ENCODE peak calls at places on chromosomes 6 and 20, in six cellular contexts. F is SK-N-SH, H is BE2C, A is ascending aorta, X is heart right ventricle, E is MM.1S. M is an unnamed sample. For H3K4me1, the result is how much of the 10 kb centered on the place peaks cover.

GRCh38 chr6:139821669-139822223 is 447.3 kb upstream of the CITED2 start:
- DNase-seq in F (no peak), H (no peak), A (no peak), X (no peak), E (no peak), M (no peak)

GRCh38 chr6:25035451-25036435 is 100.0 kb upstream of the RIPOR2 start:
- DNase-seq in F (no peak), H (no peak), A (no peak), X (no peak), E (no peak), M (no peak)

GRCh38 chr6:43013020-43013842 is 515 bp downstream of the MEA1 start:
- DNase-seq in F (no peak), H (no peak), A (no peak), X (no peak), E (no peak), M (no peak)

GRCh38 chr6:8904754-8905153 is 469.4 kb upstream of the SLC35B3 start:
- DNase-seq in F (peak), H (peak), A (no peak), X (no peak), E (peak), M (no peak)

GRCh38 chr20:11777861-11778570 is 139.7 kb upstream of the BTBD3 start:
- DNase-seq in F (peak), H (no peak), A (no peak), X (no peak), E (no peak), M (no peak)

GRCh38 chr6:151215999-151216398 is 23.8 kb upstream of the AKAP12 start:
- DNase-seq in F (no peak), H (no peak), A (no peak), X (no peak), E (no peak), M (no peak)

GRCh38 chr6:32973144-32973854 is 4.9 kb downstream of the BRD2 start:
- DNase-seq in F (no peak), H (peak), A (no peak), X (peak), E (peak), M (no peak)

GRCh38 chr6:105832358-105832757 is 253.8 kb upstream of the PRDM1 start:
- DNase-seq in F (no peak), H (no peak), A (no peak), X (no peak), E (no peak), M (no peak)

GRCh38 chr6:114304304-114304887 is 38.4 kb downstream of the HS3ST5 start:
- DNase-seq in F (no peak), H (no peak), A (no peak), X (no peak), E (peak), M (no peak)

GRCh38 chr6:4108561-4109093 is 26.7 kb downstream of the ECI2 start:
- DNase-seq in F (no peak), H (no peak), A (no peak), X (no peak), E (no peak), M (no peak)

GRCh38 chr6:140043357-140043756 is 668.9 kb upstream of the CITED2 start:
- DNase-seq in F (no peak), H (no peak), A (no peak), X (no peak), E (no peak), M (no peak)

GRCh38 chr6:10196090-10196489 is 218.8 kb downstream of the TFAP2A start:
- DNase-seq in F (no peak), H (no peak), A (no peak), X (no peak), E (no peak), M (no peak)

DNA sequence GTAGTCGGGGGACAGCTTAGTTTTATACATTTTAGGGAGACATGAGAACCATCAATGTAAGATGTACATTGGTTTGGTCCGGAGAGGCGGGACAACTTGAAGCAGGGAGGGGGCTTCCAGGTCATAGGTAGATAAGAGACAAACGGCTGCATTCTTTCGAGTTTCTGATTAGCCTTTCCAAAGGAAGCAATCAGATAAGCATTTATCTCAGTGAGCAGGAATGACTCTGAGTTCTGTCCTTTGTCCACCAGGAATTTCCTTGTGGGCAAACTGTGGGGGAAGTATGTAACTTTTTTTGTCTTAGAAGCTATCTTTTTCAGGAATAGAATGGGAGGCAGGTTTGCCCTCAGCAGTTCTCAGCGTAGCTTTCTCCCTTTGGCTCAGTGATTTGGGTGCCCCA is 1.4 kb downstream of the YTHDF1 start:
- DNase-seq in F (no peak), H (no peak), A (no peak), X (no peak), E (no peak), M (no peak)
- H3K4me1 ChIP-seq in F (under half), H (under half), A (under half), X (under half), E (under half), M (under half)

GRCh38 chr6:38270367-38270766 is 369.4 kb downstream of the BTBD9 start:
- DNase-seq in F (no peak), H (no peak), A (no peak), X (no peak), E (no peak), M (no peak)

GRCh38 chr6:38272222-38272621 is 367.5 kb downstream of the BTBD9 start:
- DNase-seq in F (no peak), H (no peak), A (no peak), X (no peak), E (no peak), M (no peak)

GRCh38 chr6:38271081-38271480 is 368.6 kb downstream of the BTBD9 start:
- DNase-seq in F (no peak), H (no peak), A (no peak), X (no peak), E (no peak), M (no peak)

GRCh38 chr6:38268342-38268741 is 371.4 kb downstream of the BTBD9 start:
- DNase-seq in F (no peak), H (no peak), A (no peak), X (no peak), E (no peak), M (no peak)

GRCh38 chr6:38269773-38270172 is 370.0 kb downstream of the BTBD9 start:
- DNase-seq in F (no peak), H (no peak), A (no peak), X (no peak), E (no peak), M (no peak)
- H3K4me1 ChIP-seq in F (under half), H (under half), A (under half), X (under half), E (under half), M (under half)

GRCh38 chr6:163120223-163120622 is 294.3 kb upstream of the QKI start:
- DNase-seq in F (no peak), H (no peak), A (no peak), X (no peak), E (no peak), M (no peak)
- H3K4me1 ChIP-seq in F (under half), H (under half), A (under half), X (under half), E (under half), M (under half)

GRCh38 chr20:21705466-21706344 is at the start of gene PAX1:
- DNase-seq in F (no peak), H (no peak), A (no peak), X (no peak), E (peak), M (no peak)
- H3K4me1 ChIP-seq in F (under half), H (under half), A (under half), X (under half), E (under half), M (under half)

GRCh38 chr20:44619294-44619693 is 32.2 kb downstream of the ADA start:
- DNase-seq in F (no peak), H (no peak), A (no peak), X (no peak), E (no peak), M (no peak)
- H3K4me1 ChIP-seq in F (under half), H (under half), A (under half), X (under half), E (under half), M (under half)

GRCh38 chr6:17472653-17473183 is 79.3 kb downstream of the CAP2 start:
- DNase-seq in F (peak), H (no peak), A (no peak), X (no peak), E (no peak), M (no peak)

GRCh38 chr6:17470209-17470952 is 77.0 kb downstream of the CAP2 start:
- DNase-seq in F (no peak), H (no peak), A (no peak), X (no peak), E (no peak), M (no peak)

GRCh38 chr6:17469006-17469972 is 75.9 kb downstream of the CAP2 start:
- DNase-seq in F (no peak), H (no peak), A (no peak), X (no peak), E (no peak), M (no peak)

GRCh38 chr6:17473554-17473953 is 80.2 kb downstream of the CAP2 start:
- DNase-seq in F (no peak), H (no peak), A (no peak), X (peak), E (no peak), M (no peak)

GRCh38 chr6:17470953-17471335 is 77.5 kb downstream of the CAP2 start:
- DNase-seq in F (no peak), H (no peak), A (no peak), X (no peak), E (no peak), M (no peak)
- H3K4me1 ChIP-seq in F (under half), H (under half), A (under half), X (under half), E (under half), M (under half)

GRCh38 chr6:6588924-6589696 is 590 bp downstream of the LY86 start:
- DNase-seq in F (no peak), H (no peak), A (no peak), X (peak), E (no peak), M (no peak)

GRCh38 chr6:6586671-6587526 is 1.6 kb upstream of the LY86 start:
- DNase-seq in F (no peak), H (no peak), A (no peak), X (peak), E (no peak), M (no peak)

GRCh38 chr6:6587696-6588063 is 840 bp upstream of the LY86 start:
- DNase-seq in F (no peak), H (no peak), A (no peak), X (no peak), E (peak), M (no peak)

GRCh38 chr6:6586167-6586566 is 2.4 kb upstream of the LY86 start:
- DNase-seq in F (no peak), H (no peak), A (no peak), X (no peak), E (no peak), M (no peak)

GRCh38 chr6:6588064-6588923 is at the start of gene LY86:
- DNase-seq in F (no peak), H (no peak), A (no peak), X (peak), E (peak), M (no peak)
- H3K4me1 ChIP-seq in F (under half), H (under half), A (under half), X (under half), E (half or more), M (under half)

DNA sequence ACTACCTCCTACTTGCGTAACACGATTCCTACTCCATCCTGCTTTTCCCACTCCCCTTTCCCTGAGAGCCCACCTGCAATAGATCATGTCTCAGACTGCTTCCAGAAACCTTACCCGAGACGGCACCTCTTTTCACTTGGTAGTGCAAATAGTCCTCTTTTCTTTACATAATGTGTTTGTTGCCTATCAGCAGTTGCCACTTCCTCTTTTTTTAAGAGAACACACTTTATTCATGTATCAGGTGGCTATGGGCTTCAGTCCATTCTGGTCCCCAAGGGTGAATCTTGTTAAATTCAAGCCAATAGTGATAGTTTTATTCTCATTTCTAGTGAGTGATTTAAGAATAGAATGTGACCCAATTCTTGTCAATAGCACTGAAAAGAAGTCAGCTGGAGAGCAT is 57.7 kb upstream of the FERMT1 start:
- DNase-seq in F (no peak), H (no peak), A (no peak), X (no peak), E (no peak), M (no peak)
- H3K4me1 ChIP-seq in F (under half), H (under half), A (under half), X (under half), E (under half), M (under half)

GRCh38 chr6:15089569-15090144 is 156.2 kb upstream of the JARID2 start:
- DNase-seq in F (no peak), H (peak), A (no peak), X (no peak), E (no peak), M (no peak)
- H3K4me1 ChIP-seq in F (under half), H (under half), A (under half), X (under half), E (under half), M (under half)

GRCh38 chr6:30206152-30206551 is 7.1 kb downstream of the TRIM26 start:
- DNase-seq in F (no peak), H (no peak), A (no peak), X (no peak), E (no peak), M (no peak)

GRCh38 chr6:30202366-30202765 is 10.8 kb downstream of the TRIM26 start:
- DNase-seq in F (no peak), H (no peak), A (no peak), X (no peak), E (no peak), M (no peak)

GRCh38 chr6:30207619-30208295 is 5.4 kb downstream of the TRIM26 start:
- DNase-seq in F (no peak), H (no peak), A (no peak), X (peak), E (no peak), M (no peak)

GRCh38 chr6:30211306-30211705 is 1.9 kb downstream of the TRIM26 start:
- DNase-seq in F (no peak), H (no peak), A (no peak), X (no peak), E (no peak), M (no peak)

DNA sequence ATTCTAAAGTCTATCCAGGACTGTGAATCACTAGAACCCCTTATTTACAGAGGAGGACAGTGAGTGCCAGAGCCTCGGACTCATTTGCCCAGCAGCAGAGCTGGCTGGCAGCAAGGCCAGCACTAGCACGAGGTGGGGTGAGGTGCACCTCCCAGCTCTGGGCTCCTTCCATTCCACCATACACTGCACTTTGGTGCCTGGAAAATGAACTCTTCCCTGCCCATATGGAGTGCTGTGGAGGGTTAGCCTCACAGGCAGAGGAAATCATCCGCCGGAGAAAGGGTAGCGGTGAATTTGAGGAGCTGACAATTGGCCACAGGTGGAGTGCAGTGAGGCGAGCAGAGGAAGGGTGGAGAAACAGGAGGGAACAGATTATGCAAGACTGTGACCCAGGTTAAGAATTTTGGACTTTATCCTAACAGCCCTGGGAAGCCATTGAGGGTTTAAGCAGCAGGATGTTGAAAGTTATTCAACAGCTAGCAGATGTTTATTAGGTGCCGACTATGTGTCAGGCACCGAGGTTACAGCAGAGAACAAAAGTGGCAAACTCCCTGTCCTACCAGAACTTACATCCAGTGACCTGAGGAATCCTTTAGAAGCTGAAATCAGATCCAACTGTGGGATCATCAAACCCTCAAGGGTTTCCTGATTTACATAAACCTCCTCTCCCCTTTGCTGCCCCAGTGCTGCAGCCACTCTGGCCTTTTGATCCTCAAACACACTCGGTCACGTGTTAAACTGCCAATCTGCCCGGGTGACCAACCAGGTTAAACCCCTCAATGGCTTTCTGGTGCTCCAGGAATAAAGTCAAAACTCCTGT is 6.2 kb downstream of the TRIM26 start:
- DNase-seq in F (no peak), H (no peak), A (no peak), X (no peak), E (no peak), M (no peak)
- H3K4me1 ChIP-seq in F (under half), H (under half), A (under half), X (half or more), E (under half), M (under half)

M was measured in thoracic aorta.